ENCODE peak calls at places on chromosomes 3 and 15, in five cellular contexts. Z is SW 1271, P is NCI-H524 treated with DMSO at 0.1 percent for 48 hours, R is neuronal stem cell, I is Kasumi-1. C is an unnamed sample.

GRCh38 chr15:37824717-37825382 is 109.6 kb upstream of the TMCO5A start:
- DNase-seq in Z (no peak), P (no peak), R (no peak), I (peak; percentile 12), C (no peak)

GRCh38 chr3:99579246-99579645 is 59.1 kb upstream of the COL8A1 start:
- DNase-seq in Z (no peak), P (no peak), R (no peak), I (no peak), C (no peak)

GRCh38 chr3:14716593-14716992 is 41.7 kb downstream of the C3orf20 start:
- DNase-seq in Z (no peak), P (no peak), R (no peak), I (no peak), C (no peak)

GRCh38 chr15:57084178-57084577 is 165.7 kb downstream of the TCF12 start:
- DNase-seq in Z (no peak), P (no peak), R (no peak), I (no peak), C (no peak)

GRCh38 chr15:40421246-40422157 is 15.9 kb downstream of the IVD start:
- DNase-seq in Z (no peak), P (no peak), R (peak; percentile 62), I (peak; percentile 44), C (no peak)

GRCh38 chr15:62462721-62463120 is 297.6 kb upstream of the C2CD4B start:
- DNase-seq in Z (no peak), P (no peak), R (no peak), I (no peak), C (no peak)

GRCh38 chr15:58666957-58667356 is 82.5 kb downstream of the ADAM10 start:
- DNase-seq in Z (no peak), P (no peak), R (no peak), I (no peak), C (no peak)

GRCh38 chr3:197171481-197172067 is 126.8 kb downstream of the DLG1 start:
- DNase-seq in Z (no peak), P (no peak), R (no peak), I (no peak), C (no peak)

GRCh38 chr3:52245322-52246263 is at the start of gene PPM1M:
- DNase-seq in Z (no peak), P (no peak), R (peak; percentile 45), I (no peak), C (no peak)

GRCh38 chr3:66991478-66991877 is 6.6 kb upstream of the KBTBD8 start:
- DNase-seq in Z (no peak), P (no peak), R (no peak), I (peak; percentile 48), C (no peak)

GRCh38 chr3:190718097-190718496 is 144.4 kb downstream of the GMNC start:
- DNase-seq in Z (no peak), P (no peak), R (no peak), I (no peak), C (no peak)

GRCh38 chr15:40418126-40418525 is 12.5 kb downstream of the IVD start:
- DNase-seq in Z (no peak), P (no peak), R (no peak), I (no peak), C (no peak)

GRCh38 chr15:68672781-68673205 is 94.0 kb downstream of the CORO2B start:
- DNase-seq in Z (no peak), P (peak; percentile 71), R (no peak), I (no peak), C (no peak)

GRCh38 chr3:67349551-67350174 is 304.7 kb downstream of the SUCLG2 start:
- DNase-seq in Z (no peak), P (no peak), R (no peak), I (no peak), C (no peak)

C was measured in SK-N-MC.